ENCODE peak calls at places on chromosome 10, in nine cellular contexts. N is sigmoid colon; P is K562; B is HFFc6; W is CD8-positive, alpha-beta T cell; M is tibial artery; E is fibroblast of lung; A is RWPE1; I is neural crest cell. J is an unnamed sample.

GRCh38 chr10:48285710-48286109 is 11.2 kb upstream of the FRMPD2 start:
- DNase-seq in I (no peak), N (no peak), A (no peak), P (no peak), W (no peak), B (no peak), M (no peak), E (no peak), J (no peak)

GRCh38 chr10:124091646-124092269 is 1.6 kb downstream of the CHST15 start:
- DNase-seq in P (no peak), N (peak), M (peak), I (peak), A (peak), W (no peak), E (peak), B (no peak), J (no peak)

GRCh38 chr10:91996266-91996665 is 72.7 kb downstream of the BTAF1 start:
- DNase-seq in E (no peak), I (no peak), N (no peak), B (no peak), P (no peak), A (no peak), W (no peak), M (no peak), J (no peak)

GRCh38 chr10:20494474-20494873 is 402.6 kb downstream of the NEBL start:
- DNase-seq in I (no peak), W (no peak), B (no peak), A (no peak), M (no peak), N (no peak), P (no peak), E (peak), J (peak)

GRCh38 chr10:68082815-68083395 is 7.8 kb upstream of the HERC4 start:
- DNase-seq in W (no peak), B (peak), N (no peak), P (no peak), M (no peak), I (no peak), E (peak), A (peak), J (peak)

GRCh38 chr10:75191821-75192568 is 18.6 kb upstream of the VDAC2 start:
- DNase-seq in P (peak), W (no peak), I (no peak), B (peak), E (peak), M (peak), A (peak), N (peak), J (peak)

GRCh38 chr10:50541317-50541716 is 82.4 kb downstream of the SGMS1 start:
- DNase-seq in M (no peak), B (no peak), A (no peak), E (no peak), P (no peak), I (no peak), N (no peak), W (no peak), J (no peak)

GRCh38 chr10:95873139-95873538 is 34.6 kb upstream of the CC2D2B start:
- DNase-seq in I (no peak), E (no peak), M (no peak), W (no peak), B (no peak), N (no peak), P (no peak), A (no peak), J (no peak)

GRCh38 chr10:62082270-62082669 is 180.8 kb downstream of the ARID5B start:
- DNase-seq in P (no peak), I (no peak), A (no peak), N (no peak), E (no peak), M (no peak), B (no peak), W (no peak), J (no peak)

GRCh38 chr10:128525936-128526335 is 399.7 kb upstream of the MKI67 start:
- DNase-seq in W (no peak), P (no peak), A (no peak), M (no peak), I (no peak), N (no peak), E (no peak), B (no peak), J (no peak)

GRCh38 chr10:79229830-79230562 is 117.3 kb upstream of the PPIF start:
- DNase-seq in P (no peak), E (no peak), N (no peak), A (no peak), B (no peak), M (no peak), I (peak), W (no peak), J (no peak)

GRCh38 chr10:63120554-63120953 is 12.6 kb upstream of the NRBF2 start:
- DNase-seq in M (no peak), A (no peak), E (peak), N (no peak), I (no peak), W (no peak), P (no peak), B (peak), J (no peak)
- TF ChIP-seq CTCF in M (no peak), A (no peak), E (no peak), N (no peak), I (no peak), W (no peak), P (no peak), B (no peak), J (no peak)

GRCh38 chr10:84542552-84542951 is 214.2 kb downstream of the CCSER2 start:
- DNase-seq in B (no peak), I (no peak), P (no peak), N (no peak), M (no peak), E (no peak), W (no peak), A (no peak), J (no peak)

GRCh38 chr10:84543077-84543476 is 214.7 kb downstream of the CCSER2 start:
- DNase-seq in P (no peak), W (no peak), N (no peak), E (no peak), M (no peak), I (no peak), A (no peak), B (no peak), J (no peak)

GRCh38 chr10:84540022-84540616 is 211.7 kb downstream of the CCSER2 start:
- DNase-seq in I (no peak), A (peak), E (peak), P (no peak), W (no peak), N (no peak), B (peak), M (no peak), J (peak)

GRCh38 chr10:84540617-84541288 is 212.4 kb downstream of the CCSER2 start:
- DNase-seq in E (peak), N (peak), I (peak), B (peak), A (peak), P (peak), M (no peak), W (peak), J (peak)

GRCh38 chr10:84541289-84541637 is 212.9 kb downstream of the CCSER2 start:
- DNase-seq in W (no peak), I (no peak), M (no peak), E (no peak), N (no peak), A (no peak), P (peak), B (no peak), J (no peak)
- TF ChIP-seq CTCF in W (no peak), I (no peak), M (no peak), E (no peak), N (no peak), A (no peak), P (peak), B (no peak), J (peak)

GRCh38 chr10:132407846-132408278 is 10.9 kb downstream of the PWWP2B start:
- DNase-seq in P (no peak), B (no peak), I (no peak), M (no peak), W (no peak), A (peak), N (peak), E (peak), J (no peak)
- TF ChIP-seq CTCF in P (no peak), B (no peak), I (no peak), M (no peak), W (no peak), A (no peak), N (no peak), E (no peak), J (no peak)

GRCh38 chr10:84265378-84265777 is 20.5 kb downstream of the RGR start:
- DNase-seq in W (no peak), M (no peak), I (no peak), B (no peak), P (no peak), E (no peak), N (no peak), A (no peak), J (no peak)

GRCh38 chr10:84269773-84270172 is 24.9 kb downstream of the RGR start:
- DNase-seq in A (no peak), P (no peak), I (no peak), N (no peak), E (peak), M (no peak), B (peak), W (no peak), J (peak)

GRCh38 chr10:84270708-84271107 is 25.9 kb downstream of the RGR start:
- DNase-seq in E (no peak), W (no peak), N (no peak), I (no peak), B (no peak), P (no peak), M (no peak), A (no peak), J (no peak)

GRCh38 chr10:84264611-84265141 is 19.8 kb downstream of the RGR start:
- DNase-seq in M (peak), B (peak), I (peak), N (peak), W (peak), E (peak), A (peak), P (peak), J (peak)

GRCh38 chr10:84267503-84268126 is 22.8 kb downstream of the RGR start:
- DNase-seq in I (peak), P (peak), B (peak), A (no peak), W (peak), M (no peak), N (no peak), E (peak), J (peak)
- TF ChIP-seq CTCF in I (peak), P (peak), B (peak), A (no peak), W (peak), M (peak), N (peak), E (peak), J (peak)

DNA sequence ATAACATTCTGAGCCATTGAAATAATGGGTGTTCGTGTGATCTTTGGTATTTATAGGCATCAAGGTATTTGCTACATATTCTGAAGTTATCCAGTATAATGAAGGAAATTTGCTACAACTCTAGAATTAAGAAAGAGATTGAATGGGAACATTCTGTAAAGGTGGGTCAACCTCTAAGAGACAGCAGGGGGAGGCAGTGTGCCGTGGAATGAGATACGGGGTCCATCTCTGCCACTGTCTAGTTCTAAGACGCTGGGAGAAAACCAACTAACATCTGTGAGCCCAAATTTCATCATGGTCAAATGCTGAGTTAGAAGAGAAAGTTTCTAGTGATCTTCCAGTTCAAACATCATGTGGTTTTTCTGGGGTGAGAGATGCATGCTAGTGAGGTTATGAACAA is 368.9 kb downstream of the SORCS1 start:
- DNase-seq in E (no peak), A (peak), M (no peak), B (no peak), I (peak), N (peak), P (peak), W (no peak), J (peak)
- TF ChIP-seq CTCF in E (no peak), A (peak), M (no peak), B (no peak), I (peak), N (peak), P (peak), W (no peak), J (peak)

DNA sequence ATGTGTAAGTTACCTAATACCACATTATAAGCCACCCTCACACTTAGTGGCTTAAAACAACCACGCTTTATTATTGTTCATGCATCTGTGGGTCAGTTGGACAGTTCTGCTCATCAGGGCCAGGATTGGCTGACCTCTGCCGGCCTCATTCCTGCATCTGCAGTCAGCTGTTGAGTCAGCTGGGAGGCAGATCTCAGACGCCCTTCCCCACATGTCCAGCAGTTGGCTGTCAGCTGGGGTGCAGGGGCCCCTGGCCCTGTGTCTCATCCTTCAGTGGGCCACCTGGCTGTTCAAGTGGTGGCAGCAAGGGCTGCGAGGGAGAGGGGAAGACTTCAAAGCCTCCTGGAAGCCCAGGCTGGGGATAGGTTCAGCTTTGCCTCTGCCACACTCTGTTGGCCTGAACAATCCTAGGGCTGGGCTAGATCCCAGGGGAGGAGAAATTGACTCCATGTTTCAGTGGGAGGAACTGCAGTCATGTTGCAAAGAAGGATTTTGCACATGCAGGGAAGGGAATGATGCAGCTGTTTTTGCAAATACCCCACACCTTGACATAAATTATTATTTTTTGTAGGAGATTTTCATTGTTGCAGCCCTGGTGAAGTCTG is 33.1 kb downstream of the TACR2 start:
- DNase-seq in I (no peak), E (peak), B (peak), N (no peak), M (no peak), W (no peak), A (no peak), P (no peak), J (no peak)
- TF ChIP-seq CTCF in I (no peak), E (peak), B (peak), N (no peak), M (no peak), W (no peak), A (no peak), P (no peak), J (no peak)

DNA sequence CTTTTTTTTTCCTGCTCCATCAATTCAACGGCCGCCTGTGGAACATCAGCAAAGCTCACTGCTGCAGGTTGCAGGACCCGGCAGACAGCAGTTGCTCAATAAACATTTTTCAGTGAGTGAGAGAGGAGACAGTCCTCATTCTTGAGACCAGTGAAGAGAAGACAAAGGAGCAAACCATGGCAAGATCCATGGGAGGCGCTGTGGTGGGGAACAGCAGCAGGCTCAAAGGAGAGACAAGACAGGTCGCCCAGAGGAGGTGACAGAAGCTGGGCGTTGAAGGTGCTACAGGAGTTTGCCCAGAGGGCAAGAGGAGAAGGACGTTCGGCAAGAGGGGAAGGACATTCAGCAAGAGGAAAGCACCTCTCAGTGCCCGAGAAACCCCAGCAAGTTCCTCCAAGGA is 74.5 kb upstream of the FGFR2 start:
- DNase-seq in N (no peak), B (no peak), A (no peak), M (no peak), W (no peak), E (no peak), I (no peak), P (no peak), J (no peak)
- TF ChIP-seq CTCF in N (no peak), B (no peak), A (no peak), M (no peak), W (no peak), E (no peak), I (no peak), P (no peak), J (no peak)

GRCh38 chr10:5364916-5365434 is at the start of gene UCN3:
- DNase-seq in N (no peak), M (no peak), W (no peak), A (no peak), I (no peak), B (no peak), P (no peak), E (no peak), J (no peak)
- TF ChIP-seq CTCF in N (no peak), M (no peak), W (no peak), A (no peak), I (no peak), B (no peak), P (no peak), E (no peak), J (no peak)